ENCODE peak calls at places on chromosomes 4 and X, in ten cellular contexts. D, L, E, W, J, S, Q, U, X and R are unnamed samples.

GRCh38 chr4:71237626-71238025 is 101.2 kb upstream of the SLC4A4 start:
- DNase-seq in E (no peak), U (no peak), S (no peak), L (no peak), D (no peak), J (no peak), W (no peak), Q (no peak), X (no peak), R (no peak)

GRCh38 chrX:118495061-118495921 is at the start of gene DOCK11:
- DNase-seq in U (peak; percentile 77), S (peak; percentile 87), W (peak; percentile 67), D (peak; percentile 78), E (peak; percentile 72), L (peak; percentile 84), Q (peak; percentile 80), X (no peak), J (peak; percentile 79), R (peak; percentile 37)

GRCh38 chr4:76966024-76966579 is 16.6 kb downstream of the SEPTIN11 start:
- DNase-seq in U (no peak), D (no peak), X (no peak), J (no peak), W (no peak), Q (no peak), E (no peak), L (peak; percentile 56), S (no peak), R (no peak)

GRCh38 chrX:38656350-38656915 is 95.1 kb downstream of the TSPAN7 start:
- DNase-seq in Q (no peak), D (no peak), J (no peak), S (no peak), E (no peak), W (no peak), U (no peak), L (no peak), X (no peak), R (no peak)

GRCh38 chr4:7388627-7389026 is 46.1 kb downstream of the PSAPL1 start:
- DNase-seq in Q (no peak), U (no peak), L (no peak), D (no peak), E (no peak), X (no peak), W (no peak), S (no peak), J (no peak), R (no peak)

GRCh38 chrX:65493431-65493830 is 41.2 kb downstream of the LAS1L start:
- DNase-seq in W (no peak), E (no peak), X (no peak), J (no peak), U (no peak), L (peak; percentile 15), Q (no peak), D (no peak), S (no peak), R (no peak)

GRCh38 chr4:127982445-127982844 is 17.2 kb downstream of the ABHD18 start:
- DNase-seq in U (no peak), W (no peak), L (no peak), E (no peak), S (no peak), Q (no peak), D (no peak), X (no peak), J (no peak), R (no peak)

GRCh38 chr4:575281-576141 is 584 bp downstream of the TMEM271 start:
- DNase-seq in E (no peak), Q (peak; percentile 85), X (no peak), S (peak; percentile 82), J (peak; percentile 92), D (peak; percentile 74), L (peak; percentile 92), W (no peak), U (peak; percentile 32), R (no peak)

GRCh38 chr4:151651496-151651895 is 109.3 kb downstream of the GATB start:
- DNase-seq in S (no peak), J (no peak), E (no peak), D (no peak), X (no peak), L (no peak), Q (no peak), U (no peak), W (no peak), R (no peak)

GRCh38 chr4:155758500-155759371 is at the start of gene GUCY1B1:
- DNase-seq in D (peak; percentile 91), E (peak; percentile 98), Q (peak; percentile 92), L (peak; percentile 93), J (peak; percentile 94), X (no peak), W (peak; percentile 37), U (peak; percentile 95), S (peak; percentile 96), R (peak; percentile 85)
- H3K27ac ChIP-seq in D (no peak within 1 kb of the TSS), E (peak within 1 kb of the TSS; percentile 34), Q (peak within 1 kb of the TSS; percentile 67), L (no peak within 1 kb of the TSS), J (peak within 1 kb of the TSS; percentile 24), X (no peak within 1 kb of the TSS), W (no peak within 1 kb of the TSS), U (peak within 1 kb of the TSS; percentile 87), S (no peak within 1 kb of the TSS), R (peak within 1 kb of the TSS; percentile 77)

GRCh38 chr4:169158860-169159259 is 111.9 kb downstream of the SH3RF1 start:
- DNase-seq in J (no peak), L (no peak), W (no peak), Q (no peak), E (no peak), S (no peak), D (no peak), U (no peak), X (no peak), R (no peak)
- H3K27ac ChIP-seq in J (no peak overlapping the region), L (no peak overlapping the region), W (no peak overlapping the region), Q (no peak overlapping the region), E (no peak overlapping the region), S (peak overlapping the region; percentile 60), D (peak overlapping the region; percentile 70), U (no peak overlapping the region), X (no peak overlapping the region), R (no peak overlapping the region)

GRCh38 chrX:13805241-13805640 is 11.7 kb downstream of the GPM6B start:
- DNase-seq in D (no peak), X (no peak), W (no peak), U (no peak), E (no peak), Q (no peak), S (no peak), J (no peak), L (no peak), R (no peak)

GRCh38 chrX:13808293-13808692 is 8.6 kb downstream of the GPM6B start:
- DNase-seq in S (no peak), J (no peak), E (no peak), W (no peak), L (no peak), U (no peak), X (no peak), D (no peak), Q (no peak), R (no peak)

GRCh38 chrX:13803116-13803515 is 13.8 kb downstream of the GPM6B start:
- DNase-seq in S (no peak), U (no peak), X (no peak), E (no peak), D (no peak), L (peak; percentile 7), W (no peak), Q (no peak), J (no peak), R (no peak)

GRCh38 chrX:13808865-13809264 is 8.0 kb downstream of the GPM6B start:
- DNase-seq in W (no peak), Q (no peak), X (no peak), D (no peak), U (no peak), E (peak; percentile 18), J (no peak), S (peak; percentile 25), L (no peak), R (no peak)
- H3K27ac ChIP-seq in W (no peak overlapping the region), Q (no peak overlapping the region), X (no peak overlapping the region), D (no peak overlapping the region), U (no peak overlapping the region), E (peak overlapping the region; percentile 63), J (no peak overlapping the region), S (no peak overlapping the region), L (no peak overlapping the region), R (no peak overlapping the region)

GRCh38 chr4:13893221-13893620 is 265.7 kb upstream of the BOD1L1 start:
- DNase-seq in S (peak; percentile 21), L (no peak), Q (no peak), D (peak; percentile 47), J (no peak), U (no peak), W (no peak), E (no peak), X (no peak), R (no peak)
- H3K27ac ChIP-seq in S (peak overlapping the region; percentile 98), L (no peak overlapping the region), Q (peak overlapping the region; percentile 88), D (peak overlapping the region; percentile 99), J (no peak overlapping the region), U (no peak overlapping the region), W (no peak overlapping the region), E (no peak overlapping the region), X (no peak overlapping the region), R (no peak overlapping the region)

GRCh38 chr4:149345424-149345823 is 470.2 kb downstream of the IQCM start:
- DNase-seq in X (no peak), D (peak; percentile 35), L (no peak), W (no peak), J (no peak), Q (no peak), U (no peak), E (no peak), S (no peak), R (no peak)

GRCh38 chr4:149347139-149347538 is 468.5 kb downstream of the IQCM start:
- DNase-seq in D (peak; percentile 67), U (no peak), Q (no peak), E (no peak), L (no peak), J (no peak), W (no peak), X (no peak), S (peak; percentile 35), R (no peak)

GRCh38 chr4:149343614-149344013 is 472.0 kb downstream of the IQCM start:
- DNase-seq in E (no peak), X (no peak), J (peak; percentile 1), Q (no peak), U (no peak), S (no peak), L (no peak), D (no peak), W (no peak), R (no peak)

GRCh38 chr4:149344436-149344835 is 471.2 kb downstream of the IQCM start:
- DNase-seq in Q (no peak), X (no peak), S (peak; percentile 83), L (no peak), U (no peak), E (no peak), J (no peak), W (no peak), D (peak; percentile 80), R (no peak)
- H3K27ac ChIP-seq in Q (no peak overlapping the region), X (no peak overlapping the region), S (no peak overlapping the region), L (no peak overlapping the region), U (no peak overlapping the region), E (no peak overlapping the region), J (no peak overlapping the region), W (no peak overlapping the region), D (no peak overlapping the region), R (no peak overlapping the region)